ENCODE peak calls at places on chromosomes 3 and 15, in nine cellular contexts. T is posterior vena cava; S is DMS153; Y is AG10803; G is psoas muscle; K is CD8-positive, alpha-beta memory T cell; M is smooth muscle cell of the brain vasculature; P is cardiac fibroblast; O is A172. Q is an unnamed sample.

GRCh38 chr3:32870373-32871091 is 52.7 kb downstream of the TRIM71 start:
- DNase-seq in T (no peak), S (no peak), Y (no peak), G (no peak), K (no peak), M (no peak), P (no peak), O (no peak), Q (no peak)

GRCh38 chr3:101890716-101891115 is 41.4 kb downstream of the NFKBIZ start:
- DNase-seq in T (no peak), S (no peak), Y (peak), G (no peak), K (no peak), M (no peak), P (peak), O (peak), Q (peak)

GRCh38 chr15:72994778-72995177 is 57.5 kb upstream of the NEO1 start:
- DNase-seq in T (no peak), S (peak), Y (no peak), G (peak), K (no peak), M (no peak), P (no peak), O (no peak), Q (peak)

GRCh38 chr15:38205502-38206235 is 47.0 kb upstream of the SPRED1 start:
- DNase-seq in T (no peak), S (no peak), Y (no peak), G (no peak), K (no peak), M (no peak), P (no peak), O (no peak), Q (no peak)

GRCh38 chr3:34878488-34878887 is 760.8 kb upstream of the ARPP21 start:
- DNase-seq in T (no peak), S (no peak), Y (no peak), G (no peak), K (no peak), M (no peak), P (no peak), O (no peak), Q (no peak)

GRCh38 chr15:31372635-31373091 is 46.0 kb downstream of the KLF13 start:
- DNase-seq in T (peak), S (no peak), Y (peak), G (peak), K (no peak), M (peak), P (peak), O (peak), Q (peak)

GRCh38 chr3:152828075-152828840 is 6.7 kb upstream of the P2RY1 start:
- DNase-seq in T (no peak), S (no peak), Y (no peak), G (no peak), K (no peak), M (no peak), P (no peak), O (no peak), Q (no peak)

GRCh38 chr15:25947336-25948080 is 84.4 kb upstream of the ATP10A start:
- DNase-seq in T (no peak), S (peak), Y (peak), G (no peak), K (no peak), M (no peak), P (no peak), O (no peak), Q (no peak)

GRCh38 chr15:88656760-88657221 is 18.0 kb downstream of the ISG20 start:
- DNase-seq in T (peak), S (no peak), Y (no peak), G (no peak), K (no peak), M (no peak), P (no peak), O (no peak), Q (no peak)

GRCh38 chr3:161072076-161072697 is 33.0 kb downstream of the B3GALNT1 start:
- DNase-seq in T (no peak), S (no peak), Y (no peak), G (no peak), K (no peak), M (no peak), P (no peak), O (no peak), Q (no peak)

GRCh38 chr3:192816274-192816853 is 89.0 kb upstream of the FGF12 start:
- DNase-seq in T (no peak), S (peak), Y (peak), G (no peak), K (no peak), M (no peak), P (peak), O (peak), Q (peak)

GRCh38 chr3:109275702-109276293 is 40.5 kb downstream of the DPPA2 start:
- DNase-seq in T (no peak), S (no peak), Y (peak), G (no peak), K (no peak), M (peak), P (peak), O (peak), Q (peak)